ENCODE peak calls at places on chromosomes 12 and 14, in ten cellular contexts. M is foreskin fibroblast, I is GM23248, T is tibial artery, N is brain microvascular endothelial cell, D is HCT116, W is AG10803, S is fibroblast of mammary gland, X is bronchial epithelial cell, O is left ventricle myocardium inferior. L is an unnamed sample.
A peak's percentile ranks its signal among the peaks of the same experiment; 100 is the strongest.

GRCh38 chr12:57087689-57088441 is 1.0 kb upstream of the NAB2 start:
- DNase-seq in O (peak; percentile 85), N (peak; percentile 93), M (peak; percentile 99), D (peak; percentile 85), W (peak; percentile 96), T (peak; percentile 97), S (peak; percentile 98), X (peak; percentile 93), I (peak; percentile 95), L (peak; percentile 88)

GRCh38 chr12:108567974-108568652 is 5.7 kb downstream of the ISCU start:
- DNase-seq in I (no peak), O (no peak), X (no peak), D (no peak), T (no peak), M (no peak), N (no peak), W (no peak), S (no peak), L (no peak)

GRCh38 chr12:22286569-22286968 is 47.9 kb downstream of the ST8SIA1 start:
- DNase-seq in W (peak; percentile 98), M (peak; percentile 85), X (no peak), N (peak; percentile 82), D (no peak), T (no peak), I (peak; percentile 79), S (peak; percentile 97), O (no peak), L (peak; percentile 93)

GRCh38 chr12:2507811-2508210 is 287.0 kb upstream of the FKBP4 start:
- DNase-seq in M (no peak), I (no peak), D (no peak), S (no peak), O (no peak), N (no peak), W (no peak), T (no peak), X (no peak), L (no peak)

GRCh38 chr12:6888360-6888759 is 15.3 kb upstream of the SPSB2 start:
- DNase-seq in D (no peak), X (peak; percentile 52), T (no peak), N (no peak), I (no peak), O (no peak), M (no peak), W (no peak), S (no peak), L (no peak)

GRCh38 chr12:34275129-34275528 is 252.8 kb downstream of the ALG10 start:
- DNase-seq in O (no peak), S (no peak), T (no peak), N (no peak), D (no peak), W (no peak), X (no peak), I (no peak), M (no peak), L (no peak)

GRCh38 chr12:49741882-49742620 is 694 bp downstream of the TMBIM6 start:
- DNase-seq in I (peak; percentile 98), N (peak; percentile 85), M (peak; percentile 84), X (peak; percentile 92), S (peak; percentile 85), D (peak; percentile 59), W (peak; percentile 88), O (peak; percentile 89), T (peak; percentile 92), L (peak; percentile 34)

GRCh38 chr12:92786045-92786444 is 83.3 kb downstream of the PLEKHG7 start:
- DNase-seq in X (peak; percentile 27), T (no peak), D (no peak), M (peak; percentile 28), W (peak; percentile 61), N (no peak), I (peak; percentile 71), O (no peak), S (peak; percentile 53), L (no peak)

GRCh38 chr12:104499668-104500328 is 43.0 kb downstream of the CHST11 start:
- DNase-seq in I (no peak), T (no peak), M (no peak), N (no peak), W (no peak), O (no peak), D (no peak), S (no peak), X (no peak), L (no peak)

GRCh38 chr12:104502662-104503061 is 45.9 kb downstream of the CHST11 start:
- DNase-seq in X (no peak), N (no peak), D (no peak), I (no peak), W (no peak), M (no peak), S (no peak), O (no peak), T (no peak), L (no peak)

GRCh38 chr12:104501115-104501514 is 44.4 kb downstream of the CHST11 start:
- DNase-seq in S (no peak), T (no peak), M (no peak), O (no peak), I (no peak), X (no peak), D (no peak), N (no peak), W (no peak), L (no peak)

GRCh38 chr12:104503191-104503590 is 46.4 kb downstream of the CHST11 start:
- DNase-seq in O (no peak), M (no peak), D (no peak), S (no peak), N (no peak), W (no peak), X (no peak), T (no peak), I (no peak), L (no peak)

GRCh38 chr12:104501641-104502040 is 44.9 kb downstream of the CHST11 start:
- DNase-seq in I (peak; percentile 8), T (no peak), D (no peak), X (no peak), O (no peak), N (no peak), S (no peak), W (no peak), M (no peak), L (no peak)
- H3K4me3 ChIP-seq in I (no peak overlapping the region), T (no peak overlapping the region), D (no peak overlapping the region), X (no peak overlapping the region), O (no peak overlapping the region), N (no peak overlapping the region), S (no peak overlapping the region), W (no peak overlapping the region), M (no peak overlapping the region), L (no peak overlapping the region)

DNA sequence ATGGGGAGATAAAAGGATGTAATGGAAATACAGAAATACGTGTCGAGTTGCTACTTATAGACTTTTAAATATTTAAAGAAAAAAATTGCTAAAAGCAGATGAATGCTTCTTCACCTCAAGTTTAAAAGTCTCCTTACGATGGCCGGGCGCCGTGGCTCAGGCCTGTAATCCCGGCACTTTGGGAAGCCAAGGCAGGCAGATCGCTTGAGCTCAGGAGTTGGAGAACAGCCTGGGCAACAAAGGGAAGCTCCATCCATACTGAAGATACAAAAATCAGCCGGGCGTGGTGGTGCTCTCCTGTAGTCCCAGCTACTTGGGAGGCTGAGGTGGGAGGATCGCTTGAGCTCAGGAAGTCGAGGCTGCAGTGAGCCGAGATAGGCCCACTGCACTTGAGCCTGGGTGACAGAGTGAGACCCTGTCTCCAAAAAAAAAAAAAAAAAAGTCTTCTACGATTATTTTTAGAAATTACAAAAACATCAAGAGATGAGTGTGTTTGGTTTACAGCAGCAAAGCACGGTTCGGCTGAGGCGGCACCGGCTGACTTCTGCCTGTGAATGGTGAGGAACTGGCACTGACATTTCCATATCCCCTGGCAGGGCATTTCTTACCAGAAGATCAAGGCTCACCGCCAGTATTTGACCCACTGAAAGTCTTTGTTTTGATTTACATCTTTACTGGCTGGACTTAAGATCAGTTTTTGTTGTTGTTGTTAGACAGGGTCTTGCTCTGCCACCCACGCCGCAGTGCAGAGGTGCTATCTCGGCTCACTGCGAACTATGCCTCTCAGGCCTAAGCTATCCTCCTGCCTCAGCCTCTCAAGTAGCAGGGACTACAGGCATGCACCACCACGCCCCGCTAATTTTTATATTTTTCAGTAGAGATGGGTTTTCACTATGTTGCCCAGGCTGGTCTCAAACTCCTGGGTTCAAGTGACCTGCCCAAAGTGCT is 3.9 kb upstream of the MTA1 start:
- DNase-seq in I (no peak), S (no peak), M (no peak), D (no peak), O (no peak), W (no peak), X (no peak), N (no peak), T (no peak), L (no peak)
- H3K4me3 ChIP-seq in I (peak overlapping the region; percentile 69), S (no peak overlapping the region), M (peak overlapping the region; percentile 33), D (no peak overlapping the region), O (peak overlapping the region; percentile 70), W (peak overlapping the region; percentile 45), X (peak overlapping the region; percentile 43), N (peak overlapping the region; percentile 45), T (peak overlapping the region; percentile 54), L (peak overlapping the region; percentile 52)

GRCh38 chr14:36661506-36662257 is at the start of gene PAX9:
- DNase-seq in S (peak; percentile 66), X (peak; percentile 94), D (peak; percentile 81), N (peak; percentile 34), O (peak; percentile 54), T (peak; percentile 84), W (peak; percentile 80), M (peak; percentile 47), I (peak; percentile 90), L (no peak)

GRCh38 chr14:36659010-36659821 is 2.4 kb upstream of the PAX9 start:
- DNase-seq in S (no peak), N (no peak), I (no peak), O (no peak), W (no peak), X (no peak), M (no peak), T (no peak), D (no peak), L (no peak)

GRCh38 chr14:36660736-36661505 is 739 bp upstream of the PAX9 start:
- DNase-seq in S (no peak), D (no peak), X (no peak), O (no peak), M (no peak), N (no peak), W (no peak), T (no peak), I (no peak), L (no peak)

GRCh38 chr14:36658091-36659009 is 3.3 kb upstream of the PAX9 start:
- DNase-seq in S (no peak), T (no peak), O (no peak), M (no peak), X (no peak), W (no peak), I (peak; percentile 7), N (no peak), D (no peak), L (no peak)

GRCh38 chr14:36659822-36660735 is 1.6 kb upstream of the PAX9 start:
- DNase-seq in T (no peak), X (peak; percentile 44), D (no peak), S (no peak), W (no peak), N (no peak), I (no peak), O (no peak), M (no peak), L (no peak)
- H3K4me3 ChIP-seq in T (no peak overlapping the region), X (no peak overlapping the region), D (no peak overlapping the region), S (no peak overlapping the region), W (no peak overlapping the region), N (no peak overlapping the region), I (no peak overlapping the region), O (no peak overlapping the region), M (no peak overlapping the region), L (no peak overlapping the region)

GRCh38 chr14:35383569-35384385 is 20.8 kb downstream of the NFKBIA start:
- DNase-seq in D (no peak), I (peak; percentile 24), X (no peak), T (no peak), M (no peak), O (peak; percentile 12), S (no peak), W (no peak), N (no peak), L (no peak)

GRCh38 chr14:35387209-35387608 is 17.3 kb downstream of the NFKBIA start:
- DNase-seq in T (no peak), X (no peak), S (no peak), N (no peak), D (no peak), I (no peak), W (no peak), M (no peak), O (no peak), L (no peak)

GRCh38 chr14:35384386-35385041 is 20.0 kb downstream of the NFKBIA start:
- DNase-seq in N (peak; percentile 96), X (peak; percentile 50), O (peak; percentile 65), T (peak; percentile 91), W (peak; percentile 94), I (peak; percentile 98), D (no peak), M (peak; percentile 96), S (peak; percentile 98), L (peak; percentile 90)

GRCh38 chr14:35386673-35387125 is 17.9 kb downstream of the NFKBIA start:
- DNase-seq in O (peak; percentile 15), D (no peak), M (no peak), S (no peak), I (no peak), N (no peak), W (no peak), T (no peak), X (no peak), L (no peak)

GRCh38 chr14:35385042-35385839 is 19.3 kb downstream of the NFKBIA start:
- DNase-seq in N (peak; percentile 95), I (peak; percentile 94), O (peak; percentile 87), M (peak; percentile 88), S (peak; percentile 91), X (peak; percentile 44), W (peak; percentile 89), D (no peak), T (peak; percentile 97), L (peak; percentile 91)
- H3K4me3 ChIP-seq in N (no peak overlapping the region), I (peak overlapping the region; percentile 9), O (peak overlapping the region; percentile 35), M (no peak overlapping the region), S (no peak overlapping the region), X (no peak overlapping the region), W (no peak overlapping the region), D (no peak overlapping the region), T (no peak overlapping the region), L (peak overlapping the region; percentile 12)

L was measured in AG04449.